ENCODE peak calls at places on chromosome 1, in eight cellular contexts. One of them, this sample, is unnamed.

GRCh38 chr1:73943270-73943669 is 254.7 kb downstream of the LRRIQ3 start:
- DNase-seq in IMR-90: no peak
- DNase-seq in right lobe of liver: no peak
- DNase-seq in CD8-positive, alpha-beta T cell: no peak
- DNase-seq in PC-9: no peak
- DNase-seq in brain microvascular endothelial cell: no peak
- DNase-seq in body of pancreas: no peak
- DNase-seq in AG04449: no peak
- DNase-seq in this sample: no peak

GRCh38 chr1:28110555-28110954 is 22.1 kb upstream of the EYA3 start:
- DNase-seq in body of pancreas: no peak
- DNase-seq in PC-9: no peak
- DNase-seq in IMR-90: peak
- DNase-seq in AG04449: no peak
- DNase-seq in brain microvascular endothelial cell: peak
- DNase-seq in right lobe of liver: no peak
- DNase-seq in CD8-positive, alpha-beta T cell: no peak
- DNase-seq in this sample: peak

GRCh38 chr1:5913078-5913845 is 79.0 kb downstream of the NPHP4 start:
- DNase-seq in AG04449: no peak
- DNase-seq in brain microvascular endothelial cell: no peak
- DNase-seq in IMR-90: peak
- DNase-seq in body of pancreas: no peak
- DNase-seq in PC-9: no peak
- DNase-seq in right lobe of liver: peak
- DNase-seq in CD8-positive, alpha-beta T cell: no peak
- DNase-seq in this sample: no peak

GRCh38 chr1:6985528-6986276 is 200.4 kb downstream of the CAMTA1 start:
- DNase-seq in PC-9: no peak
- DNase-seq in brain microvascular endothelial cell: no peak
- DNase-seq in body of pancreas: no peak
- DNase-seq in IMR-90: no peak
- DNase-seq in CD8-positive, alpha-beta T cell: no peak
- DNase-seq in right lobe of liver: no peak
- DNase-seq in AG04449: no peak
- DNase-seq in this sample: no peak

GRCh38 chr1:22803833-22804232 is 93.2 kb downstream of the EPHB2 start:
- DNase-seq in AG04449: no peak
- DNase-seq in PC-9: no peak
- DNase-seq in IMR-90: no peak
- DNase-seq in brain microvascular endothelial cell: no peak
- DNase-seq in body of pancreas: no peak
- DNase-seq in CD8-positive, alpha-beta T cell: no peak
- DNase-seq in right lobe of liver: no peak
- DNase-seq in this sample: no peak

GRCh38 chr1:203493901-203494300 is at the start of gene OPTC:
- DNase-seq in AG04449: no peak
- DNase-seq in body of pancreas: no peak
- DNase-seq in PC-9: no peak
- DNase-seq in CD8-positive, alpha-beta T cell: no peak
- DNase-seq in brain microvascular endothelial cell: no peak
- DNase-seq in IMR-90: no peak
- DNase-seq in right lobe of liver: no peak
- DNase-seq in this sample: no peak

GRCh38 chr1:199123615-199124014 is 484.8 kb downstream of the PTPRC start:
- DNase-seq in AG04449: peak
- DNase-seq in PC-9: no peak
- DNase-seq in IMR-90: peak
- DNase-seq in brain microvascular endothelial cell: peak
- DNase-seq in body of pancreas: no peak
- DNase-seq in CD8-positive, alpha-beta T cell: no peak
- DNase-seq in right lobe of liver: no peak
- DNase-seq in this sample: peak

GRCh38 chr1:151196292-151196800 is 2.0 kb upstream of the PIP5K1A start:
- DNase-seq in PC-9: peak
- DNase-seq in AG04449: no peak
- DNase-seq in CD8-positive, alpha-beta T cell: no peak
- DNase-seq in right lobe of liver: peak
- DNase-seq in IMR-90: peak
- DNase-seq in brain microvascular endothelial cell: peak
- DNase-seq in body of pancreas: peak
- DNase-seq in this sample: peak

GRCh38 chr1:161486806-161487482 is 18.3 kb upstream of the FCGR2A start:
- DNase-seq in PC-9: no peak
- DNase-seq in CD8-positive, alpha-beta T cell: no peak
- DNase-seq in AG04449: no peak
- DNase-seq in body of pancreas: no peak
- DNase-seq in brain microvascular endothelial cell: peak
- DNase-seq in right lobe of liver: no peak
- DNase-seq in IMR-90: peak
- DNase-seq in this sample: peak

GRCh38 chr1:89022167-89022959 is at the start of gene GBP3:
- DNase-seq in body of pancreas: no peak
- DNase-seq in IMR-90: peak
- DNase-seq in right lobe of liver: no peak
- DNase-seq in AG04449: peak
- DNase-seq in PC-9: peak
- DNase-seq in CD8-positive, alpha-beta T cell: no peak
- DNase-seq in brain microvascular endothelial cell: peak
- DNase-seq in this sample: peak

GRCh38 chr1:198599749-198600148 is 39.1 kb upstream of the PTPRC start:
- DNase-seq in body of pancreas: no peak
- DNase-seq in PC-9: no peak
- DNase-seq in IMR-90: no peak
- DNase-seq in right lobe of liver: no peak
- DNase-seq in CD8-positive, alpha-beta T cell: no peak
- DNase-seq in AG04449: no peak
- DNase-seq in brain microvascular endothelial cell: no peak
- DNase-seq in this sample: no peak

GRCh38 chr1:112849425-112849966 is 106.5 kb downstream of the SLC16A1 start:
- DNase-seq in IMR-90: peak
- DNase-seq in CD8-positive, alpha-beta T cell: no peak
- DNase-seq in body of pancreas: no peak
- DNase-seq in brain microvascular endothelial cell: peak
- DNase-seq in AG04449: no peak
- DNase-seq in PC-9: peak
- DNase-seq in right lobe of liver: no peak
- DNase-seq in this sample: no peak

GRCh38 chr1:32806910-32807523 is 10.1 kb downstream of the YARS1 start:
- DNase-seq in PC-9: no peak
- DNase-seq in brain microvascular endothelial cell: peak
- DNase-seq in CD8-positive, alpha-beta T cell: no peak
- DNase-seq in body of pancreas: no peak
- DNase-seq in IMR-90: no peak
- DNase-seq in AG04449: no peak
- DNase-seq in right lobe of liver: no peak
- DNase-seq in this sample: peak

GRCh38 chr1:9542425-9542824 is 3.2 kb downstream of the SLC25A33 start:
- DNase-seq in body of pancreas: peak
- DNase-seq in right lobe of liver: no peak
- DNase-seq in AG04449: no peak
- DNase-seq in PC-9: no peak
- DNase-seq in IMR-90: peak
- DNase-seq in brain microvascular endothelial cell: peak
- DNase-seq in CD8-positive, alpha-beta T cell: no peak
- DNase-seq in this sample: peak

GRCh38 chr1:205581321-205581980 is 50.4 kb downstream of the ELK4 start:
- DNase-seq in IMR-90: no peak
- DNase-seq in brain microvascular endothelial cell: no peak
- DNase-seq in PC-9: no peak
- DNase-seq in right lobe of liver: peak
- DNase-seq in CD8-positive, alpha-beta T cell: no peak
- DNase-seq in AG04449: no peak
- DNase-seq in body of pancreas: no peak
- DNase-seq in this sample: no peak

GRCh38 chr1:230143534-230143933 is 76.5 kb downstream of the GALNT2 start:
- DNase-seq in body of pancreas: no peak
- DNase-seq in right lobe of liver: no peak
- DNase-seq in PC-9: no peak
- DNase-seq in IMR-90: no peak
- DNase-seq in AG04449: no peak
- DNase-seq in brain microvascular endothelial cell: no peak
- DNase-seq in CD8-positive, alpha-beta T cell: no peak
- DNase-seq in this sample: no peak

GRCh38 chr1:58249371-58249728 is 297.2 kb downstream of the OMA1 start:
- DNase-seq in AG04449: no peak
- DNase-seq in right lobe of liver: no peak
- DNase-seq in body of pancreas: no peak
- DNase-seq in brain microvascular endothelial cell: no peak
- DNase-seq in IMR-90: no peak
- DNase-seq in CD8-positive, alpha-beta T cell: no peak
- DNase-seq in PC-9: no peak
- DNase-seq in this sample: no peak
- H3K4me3 ChIP-seq in AG04449: no peak
- H3K4me3 ChIP-seq in right lobe of liver: no peak
- H3K4me3 ChIP-seq in body of pancreas: no peak
- H3K4me3 ChIP-seq in brain microvascular endothelial cell: peak
- H3K4me3 ChIP-seq in IMR-90: no peak
- H3K4me3 ChIP-seq in CD8-positive, alpha-beta T cell: no peak
- H3K4me3 ChIP-seq in PC-9: no peak
- H3K4me3 ChIP-seq in this sample: no peak

GRCh38 chr1:154664331-154664730 is 56.3 kb upstream of the ADAR start:
- DNase-seq in AG04449: no peak
- DNase-seq in brain microvascular endothelial cell: no peak
- DNase-seq in right lobe of liver: no peak
- DNase-seq in body of pancreas: no peak
- DNase-seq in IMR-90: no peak
- DNase-seq in PC-9: no peak
- DNase-seq in CD8-positive, alpha-beta T cell: no peak
- DNase-seq in this sample: peak

GRCh38 chr1:154661110-154661509 is 53.1 kb upstream of the ADAR start:
- DNase-seq in body of pancreas: no peak
- DNase-seq in PC-9: no peak
- DNase-seq in CD8-positive, alpha-beta T cell: no peak
- DNase-seq in IMR-90: no peak
- DNase-seq in AG04449: no peak
- DNase-seq in brain microvascular endothelial cell: no peak
- DNase-seq in right lobe of liver: no peak
- DNase-seq in this sample: no peak

GRCh38 chr1:154666051-154666793 is 58.2 kb upstream of the ADAR start:
- DNase-seq in body of pancreas: no peak
- DNase-seq in right lobe of liver: no peak
- DNase-seq in PC-9: no peak
- DNase-seq in CD8-positive, alpha-beta T cell: no peak
- DNase-seq in IMR-90: no peak
- DNase-seq in brain microvascular endothelial cell: no peak
- DNase-seq in AG04449: no peak
- DNase-seq in this sample: no peak

GRCh38 chr1:154659823-154660592 is 52.0 kb upstream of the ADAR start:
- DNase-seq in body of pancreas: no peak
- DNase-seq in CD8-positive, alpha-beta T cell: no peak
- DNase-seq in AG04449: no peak
- DNase-seq in brain microvascular endothelial cell: no peak
- DNase-seq in right lobe of liver: no peak
- DNase-seq in IMR-90: no peak
- DNase-seq in PC-9: no peak
- DNase-seq in this sample: no peak

DNA sequence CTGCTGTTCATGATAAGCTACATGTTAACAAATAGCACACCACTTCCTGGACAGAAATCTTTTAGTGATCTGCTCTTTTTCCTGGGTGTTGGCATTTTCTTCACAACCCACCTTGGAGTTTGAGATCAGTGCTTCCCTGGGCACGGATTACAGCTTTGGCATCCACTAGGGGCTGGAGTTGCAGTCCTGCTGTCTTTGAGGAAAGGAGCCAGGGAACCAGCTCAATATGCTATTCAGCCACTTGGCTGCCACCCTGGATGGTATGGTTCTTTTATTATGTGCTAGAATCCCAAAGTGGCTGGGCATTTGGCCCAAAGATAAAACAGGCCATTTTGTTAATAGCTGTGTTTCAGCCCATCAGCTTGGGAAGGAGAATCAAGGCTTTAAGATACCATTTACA is 55.7 kb upstream of the ADAR start:
- DNase-seq in CD8-positive, alpha-beta T cell: no peak
- DNase-seq in PC-9: no peak
- DNase-seq in brain microvascular endothelial cell: no peak
- DNase-seq in body of pancreas: no peak
- DNase-seq in AG04449: no peak
- DNase-seq in right lobe of liver: no peak
- DNase-seq in IMR-90: no peak
- DNase-seq in this sample: peak
- TF ChIP-seq CTCF in CD8-positive, alpha-beta T cell: no peak
- TF ChIP-seq CTCF in PC-9: no peak
- TF ChIP-seq CTCF in brain microvascular endothelial cell: peak
- TF ChIP-seq CTCF in body of pancreas: no peak
- TF ChIP-seq CTCF in AG04449: no peak
- TF ChIP-seq CTCF in right lobe of liver: no peak
- TF ChIP-seq CTCF in IMR-90: no peak
- TF ChIP-seq CTCF in this sample: no peak

DNA sequence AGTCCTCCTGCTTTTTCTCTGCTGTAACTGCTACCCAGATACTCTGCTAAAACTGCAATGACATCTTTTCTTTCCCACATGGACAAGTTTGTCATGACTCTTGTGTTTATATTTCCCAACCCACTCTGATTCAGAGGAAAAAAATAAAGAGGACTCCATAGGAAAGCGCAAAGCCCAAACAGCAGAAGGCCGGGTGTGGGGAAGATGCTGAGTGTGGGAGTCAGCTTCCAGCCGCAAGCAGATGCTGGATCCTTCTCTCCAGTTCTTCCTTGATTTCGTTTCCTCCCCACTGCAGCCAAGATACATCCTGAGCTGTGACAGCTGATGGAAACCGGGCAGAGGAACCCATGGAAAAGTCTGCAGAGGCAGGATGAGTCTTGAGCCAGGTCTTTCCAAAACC is 498.2 kb downstream of the PLPP3 start:
- DNase-seq in IMR-90: peak
- DNase-seq in brain microvascular endothelial cell: peak
- DNase-seq in right lobe of liver: no peak
- DNase-seq in AG04449: no peak
- DNase-seq in CD8-positive, alpha-beta T cell: no peak
- DNase-seq in body of pancreas: no peak
- DNase-seq in PC-9: no peak
- DNase-seq in this sample: peak
- H3K4me3 ChIP-seq in IMR-90: no peak
- H3K4me3 ChIP-seq in brain microvascular endothelial cell: no peak
- H3K4me3 ChIP-seq in right lobe of liver: no peak
- H3K4me3 ChIP-seq in AG04449: peak
- H3K4me3 ChIP-seq in CD8-positive, alpha-beta T cell: no peak
- H3K4me3 ChIP-seq in body of pancreas: no peak
- H3K4me3 ChIP-seq in PC-9: no peak
- H3K4me3 ChIP-seq in this sample: peak

DNA sequence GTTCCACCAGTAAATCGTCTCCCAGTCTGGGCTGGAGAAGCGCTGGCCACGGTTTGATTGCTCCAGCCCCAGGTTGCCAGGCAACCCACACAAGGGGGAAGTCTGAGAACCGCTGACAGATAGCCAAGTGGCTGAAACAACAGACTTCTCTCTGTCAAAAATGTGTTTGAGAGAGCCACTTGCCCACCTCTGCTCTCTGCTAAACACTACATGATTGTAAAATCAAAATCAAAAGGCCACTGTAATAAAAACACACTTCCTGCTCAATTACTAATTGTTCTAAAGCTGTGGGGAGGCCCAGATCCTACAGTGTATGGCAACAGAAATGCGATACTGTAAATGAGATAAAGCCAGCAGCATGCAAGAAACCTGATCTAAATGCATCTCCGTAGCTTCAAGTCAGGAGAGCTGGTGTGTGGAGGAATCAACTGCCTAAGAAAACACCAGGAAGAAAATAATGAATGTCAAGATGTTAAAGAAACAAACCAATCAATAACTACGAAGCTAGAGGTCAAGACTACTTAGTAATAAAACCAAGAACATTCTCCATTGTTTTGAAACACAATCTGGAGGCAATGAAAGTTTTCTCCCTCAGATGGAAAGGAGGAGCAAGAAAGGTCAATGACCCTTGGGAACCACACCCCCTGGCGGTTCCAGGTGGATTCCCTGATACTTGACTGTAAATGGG is 121.2 kb downstream of the SLC45A1 start:
- DNase-seq in PC-9: no peak
- DNase-seq in right lobe of liver: peak
- DNase-seq in body of pancreas: peak
- DNase-seq in AG04449: no peak
- DNase-seq in brain microvascular endothelial cell: peak
- DNase-seq in CD8-positive, alpha-beta T cell: no peak
- DNase-seq in IMR-90: peak
- DNase-seq in this sample: peak
- TF ChIP-seq CTCF in PC-9: no peak
- TF ChIP-seq CTCF in right lobe of liver: no peak
- TF ChIP-seq CTCF in body of pancreas: no peak
- TF ChIP-seq CTCF in AG04449: no peak
- TF ChIP-seq CTCF in brain microvascular endothelial cell: peak
- TF ChIP-seq CTCF in CD8-positive, alpha-beta T cell: no peak
- TF ChIP-seq CTCF in IMR-90: no peak
- TF ChIP-seq CTCF in this sample: no peak

This sample was measured in fibroblast of the aortic adventitia.